ENCODE peak calls at places on chromosome 18, in eight cellular contexts. One of them, this sample, is unnamed.

GRCh38 chr18:57660961-57661360 is 39.3 kb upstream of the NARS1 start:
- DNase-seq in hippocampal formation: no peak
- DNase-seq in epithelial cell of esophagus: no peak
- DNase-seq in effector memory CD8-positive, alpha-beta T cell: no peak
- DNase-seq in GM03348: peak
- DNase-seq in T-helper 9 cell: no peak
- DNase-seq in stimulated activated naive CD8-positive, alpha-beta T cell treated with anti-CD3 and anti-CD28 coated beads, Interleukin-15, Interleukin-2, amounts not matched to agents 100 U/mL and 50 U/mL, for 24 hours: no peak
- DNase-seq in GM20000: no peak
- DNase-seq in this sample: peak

GRCh38 chr18:3554091-3554601 is 104.2 kb downstream of the TGIF1 start:
- DNase-seq in stimulated activated naive CD8-positive, alpha-beta T cell treated with anti-CD3 and anti-CD28 coated beads, Interleukin-15, Interleukin-2, amounts not matched to agents 100 U/mL and 50 U/mL, for 24 hours: no peak
- DNase-seq in GM03348: no peak
- DNase-seq in hippocampal formation: no peak
- DNase-seq in effector memory CD8-positive, alpha-beta T cell: no peak
- DNase-seq in epithelial cell of esophagus: no peak
- DNase-seq in GM20000: no peak
- DNase-seq in T-helper 9 cell: no peak
- DNase-seq in this sample: no peak

GRCh38 chr18:3218817-3219216 is 951 bp downstream of the MYOM1 start:
- DNase-seq in effector memory CD8-positive, alpha-beta T cell: no peak
- DNase-seq in stimulated activated naive CD8-positive, alpha-beta T cell treated with anti-CD3 and anti-CD28 coated beads, Interleukin-15, Interleukin-2, amounts not matched to agents 100 U/mL and 50 U/mL, for 24 hours: no peak
- DNase-seq in hippocampal formation: no peak
- DNase-seq in GM03348: no peak
- DNase-seq in epithelial cell of esophagus: no peak
- DNase-seq in T-helper 9 cell: no peak
- DNase-seq in GM20000: no peak
- DNase-seq in this sample: no peak

GRCh38 chr18:38801640-38802039 is 1236.0 kb upstream of the CELF4 start:
- DNase-seq in stimulated activated naive CD8-positive, alpha-beta T cell treated with anti-CD3 and anti-CD28 coated beads, Interleukin-15, Interleukin-2, amounts not matched to agents 100 U/mL and 50 U/mL, for 24 hours: no peak
- DNase-seq in effector memory CD8-positive, alpha-beta T cell: no peak
- DNase-seq in GM20000: no peak
- DNase-seq in GM03348: no peak
- DNase-seq in hippocampal formation: no peak
- DNase-seq in epithelial cell of esophagus: no peak
- DNase-seq in T-helper 9 cell: no peak
- DNase-seq in this sample: no peak

GRCh38 chr18:7684966-7685365 is 117.8 kb downstream of the PTPRM start:
- DNase-seq in hippocampal formation: no peak
- DNase-seq in GM20000: no peak
- DNase-seq in stimulated activated naive CD8-positive, alpha-beta T cell treated with anti-CD3 and anti-CD28 coated beads, Interleukin-15, Interleukin-2, amounts not matched to agents 100 U/mL and 50 U/mL, for 24 hours: no peak
- DNase-seq in GM03348: no peak
- DNase-seq in T-helper 9 cell: no peak
- DNase-seq in effector memory CD8-positive, alpha-beta T cell: no peak
- DNase-seq in epithelial cell of esophagus: peak
- DNase-seq in this sample: no peak

GRCh38 chr18:3135536-3135935 is 84.2 kb downstream of the MYOM1 start:
- DNase-seq in effector memory CD8-positive, alpha-beta T cell: no peak
- DNase-seq in stimulated activated naive CD8-positive, alpha-beta T cell treated with anti-CD3 and anti-CD28 coated beads, Interleukin-15, Interleukin-2, amounts not matched to agents 100 U/mL and 50 U/mL, for 24 hours: no peak
- DNase-seq in GM20000: no peak
- DNase-seq in T-helper 9 cell: no peak
- DNase-seq in GM03348: no peak
- DNase-seq in epithelial cell of esophagus: no peak
- DNase-seq in hippocampal formation: peak
- DNase-seq in this sample: no peak

GRCh38 chr18:48312066-48312465 is 97.1 kb downstream of the ZBTB7C start:
- DNase-seq in GM03348: no peak
- DNase-seq in hippocampal formation: no peak
- DNase-seq in GM20000: no peak
- DNase-seq in stimulated activated naive CD8-positive, alpha-beta T cell treated with anti-CD3 and anti-CD28 coated beads, Interleukin-15, Interleukin-2, amounts not matched to agents 100 U/mL and 50 U/mL, for 24 hours: no peak
- DNase-seq in T-helper 9 cell: no peak
- DNase-seq in epithelial cell of esophagus: peak
- DNase-seq in effector memory CD8-positive, alpha-beta T cell: no peak
- DNase-seq in this sample: no peak

GRCh38 chr18:28041366-28041765 is 135.6 kb downstream of the CDH2 start:
- DNase-seq in T-helper 9 cell: no peak
- DNase-seq in GM03348: peak
- DNase-seq in hippocampal formation: no peak
- DNase-seq in epithelial cell of esophagus: no peak
- DNase-seq in effector memory CD8-positive, alpha-beta T cell: no peak
- DNase-seq in stimulated activated naive CD8-positive, alpha-beta T cell treated with anti-CD3 and anti-CD28 coated beads, Interleukin-15, Interleukin-2, amounts not matched to agents 100 U/mL and 50 U/mL, for 24 hours: no peak
- DNase-seq in GM20000: no peak
- DNase-seq in this sample: peak

GRCh38 chr18:46474487-46475366 is 182.3 kb downstream of the LOXHD1 start:
- DNase-seq in GM20000: no peak
- DNase-seq in GM03348: no peak
- DNase-seq in epithelial cell of esophagus: no peak
- DNase-seq in T-helper 9 cell: no peak
- DNase-seq in effector memory CD8-positive, alpha-beta T cell: no peak
- DNase-seq in stimulated activated naive CD8-positive, alpha-beta T cell treated with anti-CD3 and anti-CD28 coated beads, Interleukin-15, Interleukin-2, amounts not matched to agents 100 U/mL and 50 U/mL, for 24 hours: no peak
- DNase-seq in hippocampal formation: no peak
- DNase-seq in this sample: no peak

GRCh38 chr18:48662021-48662661 is 123.3 kb downstream of the CTIF start:
- DNase-seq in epithelial cell of esophagus: peak
- DNase-seq in stimulated activated naive CD8-positive, alpha-beta T cell treated with anti-CD3 and anti-CD28 coated beads, Interleukin-15, Interleukin-2, amounts not matched to agents 100 U/mL and 50 U/mL, for 24 hours: no peak
- DNase-seq in GM03348: peak
- DNase-seq in GM20000: no peak
- DNase-seq in hippocampal formation: no peak
- DNase-seq in effector memory CD8-positive, alpha-beta T cell: no peak
- DNase-seq in T-helper 9 cell: no peak
- DNase-seq in this sample: peak

GRCh38 chr18:49730951-49731391 is 82.4 kb downstream of the ACAA2 start:
- DNase-seq in GM20000: no peak
- DNase-seq in T-helper 9 cell: no peak
- DNase-seq in epithelial cell of esophagus: no peak
- DNase-seq in stimulated activated naive CD8-positive, alpha-beta T cell treated with anti-CD3 and anti-CD28 coated beads, Interleukin-15, Interleukin-2, amounts not matched to agents 100 U/mL and 50 U/mL, for 24 hours: no peak
- DNase-seq in effector memory CD8-positive, alpha-beta T cell: no peak
- DNase-seq in GM03348: no peak
- DNase-seq in hippocampal formation: no peak
- DNase-seq in this sample: no peak

GRCh38 chr18:57589162-57589561 is 2.7 kb upstream of the FECH start:
- DNase-seq in epithelial cell of esophagus: no peak
- DNase-seq in GM03348: no peak
- DNase-seq in T-helper 9 cell: no peak
- DNase-seq in hippocampal formation: no peak
- DNase-seq in GM20000: no peak
- DNase-seq in stimulated activated naive CD8-positive, alpha-beta T cell treated with anti-CD3 and anti-CD28 coated beads, Interleukin-15, Interleukin-2, amounts not matched to agents 100 U/mL and 50 U/mL, for 24 hours: no peak
- DNase-seq in effector memory CD8-positive, alpha-beta T cell: no peak
- DNase-seq in this sample: no peak

GRCh38 chr18:23998811-23999210 is 15.7 kb upstream of the TTC39C start:
- DNase-seq in GM03348: no peak
- DNase-seq in stimulated activated naive CD8-positive, alpha-beta T cell treated with anti-CD3 and anti-CD28 coated beads, Interleukin-15, Interleukin-2, amounts not matched to agents 100 U/mL and 50 U/mL, for 24 hours: no peak
- DNase-seq in epithelial cell of esophagus: peak
- DNase-seq in GM20000: no peak
- DNase-seq in T-helper 9 cell: no peak
- DNase-seq in hippocampal formation: no peak
- DNase-seq in effector memory CD8-positive, alpha-beta T cell: no peak
- DNase-seq in this sample: no peak

GRCh38 chr18:56083889-56084288 is 495.9 kb upstream of the TCF4 start:
- DNase-seq in GM03348: no peak
- DNase-seq in GM20000: no peak
- DNase-seq in T-helper 9 cell: no peak
- DNase-seq in hippocampal formation: no peak
- DNase-seq in epithelial cell of esophagus: no peak
- DNase-seq in effector memory CD8-positive, alpha-beta T cell: no peak
- DNase-seq in stimulated activated naive CD8-positive, alpha-beta T cell treated with anti-CD3 and anti-CD28 coated beads, Interleukin-15, Interleukin-2, amounts not matched to agents 100 U/mL and 50 U/mL, for 24 hours: no peak
- DNase-seq in this sample: no peak

GRCh38 chr18:36680042-36680441 is 148.8 kb downstream of the TPGS2 start:
- DNase-seq in T-helper 9 cell: no peak
- DNase-seq in epithelial cell of esophagus: peak
- DNase-seq in GM20000: no peak
- DNase-seq in hippocampal formation: no peak
- DNase-seq in GM03348: no peak
- DNase-seq in stimulated activated naive CD8-positive, alpha-beta T cell treated with anti-CD3 and anti-CD28 coated beads, Interleukin-15, Interleukin-2, amounts not matched to agents 100 U/mL and 50 U/mL, for 24 hours: no peak
- DNase-seq in effector memory CD8-positive, alpha-beta T cell: no peak
- DNase-seq in this sample: no peak

GRCh38 chr18:50665015-50665414 is 105.1 kb downstream of the MAPK4 start:
- DNase-seq in hippocampal formation: no peak
- DNase-seq in GM03348: no peak
- DNase-seq in T-helper 9 cell: no peak
- DNase-seq in GM20000: no peak
- DNase-seq in stimulated activated naive CD8-positive, alpha-beta T cell treated with anti-CD3 and anti-CD28 coated beads, Interleukin-15, Interleukin-2, amounts not matched to agents 100 U/mL and 50 U/mL, for 24 hours: no peak
- DNase-seq in epithelial cell of esophagus: no peak
- DNase-seq in effector memory CD8-positive, alpha-beta T cell: no peak
- DNase-seq in this sample: no peak

GRCh38 chr18:63299837-63300787 is 19.5 kb downstream of the BCL2 start:
- DNase-seq in stimulated activated naive CD8-positive, alpha-beta T cell treated with anti-CD3 and anti-CD28 coated beads, Interleukin-15, Interleukin-2, amounts not matched to agents 100 U/mL and 50 U/mL, for 24 hours: peak
- DNase-seq in epithelial cell of esophagus: no peak
- DNase-seq in T-helper 9 cell: no peak
- DNase-seq in hippocampal formation: no peak
- DNase-seq in GM03348: no peak
- DNase-seq in effector memory CD8-positive, alpha-beta T cell: no peak
- DNase-seq in GM20000: peak
- DNase-seq in this sample: no peak

GRCh38 chr18:10051877-10052631 is 138.2 kb downstream of the VAPA start:
- DNase-seq in epithelial cell of esophagus: no peak
- DNase-seq in T-helper 9 cell: no peak
- DNase-seq in GM20000: no peak
- DNase-seq in effector memory CD8-positive, alpha-beta T cell: no peak
- DNase-seq in hippocampal formation: peak
- DNase-seq in GM03348: no peak
- DNase-seq in stimulated activated naive CD8-positive, alpha-beta T cell treated with anti-CD3 and anti-CD28 coated beads, Interleukin-15, Interleukin-2, amounts not matched to agents 100 U/mL and 50 U/mL, for 24 hours: no peak
- DNase-seq in this sample: peak

GRCh38 chr18:48863432-48864065 is 87.2 kb downstream of the SMAD7 start:
- DNase-seq in GM20000: no peak
- DNase-seq in effector memory CD8-positive, alpha-beta T cell: no peak
- DNase-seq in stimulated activated naive CD8-positive, alpha-beta T cell treated with anti-CD3 and anti-CD28 coated beads, Interleukin-15, Interleukin-2, amounts not matched to agents 100 U/mL and 50 U/mL, for 24 hours: no peak
- DNase-seq in hippocampal formation: no peak
- DNase-seq in T-helper 9 cell: no peak
- DNase-seq in GM03348: no peak
- DNase-seq in epithelial cell of esophagus: no peak
- DNase-seq in this sample: no peak

GRCh38 chr18:9814431-9814830 is 71.3 kb upstream of the TXNDC2 start:
- DNase-seq in hippocampal formation: no peak
- DNase-seq in stimulated activated naive CD8-positive, alpha-beta T cell treated with anti-CD3 and anti-CD28 coated beads, Interleukin-15, Interleukin-2, amounts not matched to agents 100 U/mL and 50 U/mL, for 24 hours: no peak
- DNase-seq in GM03348: peak
- DNase-seq in epithelial cell of esophagus: peak
- DNase-seq in T-helper 9 cell: no peak
- DNase-seq in GM20000: no peak
- DNase-seq in effector memory CD8-positive, alpha-beta T cell: no peak
- DNase-seq in this sample: peak

GRCh38 chr18:58803978-58804377 is 60.7 kb upstream of the ZNF532 start:
- DNase-seq in GM03348: no peak
- DNase-seq in GM20000: no peak
- DNase-seq in effector memory CD8-positive, alpha-beta T cell: no peak
- DNase-seq in stimulated activated naive CD8-positive, alpha-beta T cell treated with anti-CD3 and anti-CD28 coated beads, Interleukin-15, Interleukin-2, amounts not matched to agents 100 U/mL and 50 U/mL, for 24 hours: no peak
- DNase-seq in T-helper 9 cell: no peak
- DNase-seq in hippocampal formation: no peak
- DNase-seq in epithelial cell of esophagus: no peak
- DNase-seq in this sample: no peak

GRCh38 chr18:49123431-49123830 is 172.7 kb upstream of the SMAD7 start:
- DNase-seq in effector memory CD8-positive, alpha-beta T cell: no peak
- DNase-seq in GM03348: peak
- DNase-seq in GM20000: no peak
- DNase-seq in epithelial cell of esophagus: no peak
- DNase-seq in T-helper 9 cell: no peak
- DNase-seq in hippocampal formation: no peak
- DNase-seq in stimulated activated naive CD8-positive, alpha-beta T cell treated with anti-CD3 and anti-CD28 coated beads, Interleukin-15, Interleukin-2, amounts not matched to agents 100 U/mL and 50 U/mL, for 24 hours: no peak
- DNase-seq in this sample: no peak

GRCh38 chr18:4758980-4759379 is 303.9 kb upstream of the DLGAP1 start:
- DNase-seq in stimulated activated naive CD8-positive, alpha-beta T cell treated with anti-CD3 and anti-CD28 coated beads, Interleukin-15, Interleukin-2, amounts not matched to agents 100 U/mL and 50 U/mL, for 24 hours: no peak
- DNase-seq in epithelial cell of esophagus: no peak
- DNase-seq in T-helper 9 cell: no peak
- DNase-seq in GM03348: no peak
- DNase-seq in hippocampal formation: no peak
- DNase-seq in GM20000: no peak
- DNase-seq in effector memory CD8-positive, alpha-beta T cell: no peak
- DNase-seq in this sample: no peak

GRCh38 chr18:7898181-7898580 is 331.1 kb downstream of the PTPRM start:
- DNase-seq in stimulated activated naive CD8-positive, alpha-beta T cell treated with anti-CD3 and anti-CD28 coated beads, Interleukin-15, Interleukin-2, amounts not matched to agents 100 U/mL and 50 U/mL, for 24 hours: no peak
- DNase-seq in GM03348: no peak
- DNase-seq in effector memory CD8-positive, alpha-beta T cell: no peak
- DNase-seq in GM20000: no peak
- DNase-seq in hippocampal formation: no peak
- DNase-seq in T-helper 9 cell: no peak
- DNase-seq in epithelial cell of esophagus: peak
- DNase-seq in this sample: no peak

GRCh38 chr18:25111382-25112070 is 240.4 kb downstream of the ZNF521 start:
- DNase-seq in epithelial cell of esophagus: no peak
- DNase-seq in T-helper 9 cell: no peak
- DNase-seq in stimulated activated naive CD8-positive, alpha-beta T cell treated with anti-CD3 and anti-CD28 coated beads, Interleukin-15, Interleukin-2, amounts not matched to agents 100 U/mL and 50 U/mL, for 24 hours: no peak
- DNase-seq in effector memory CD8-positive, alpha-beta T cell: no peak
- DNase-seq in GM03348: no peak
- DNase-seq in hippocampal formation: no peak
- DNase-seq in GM20000: no peak
- DNase-seq in this sample: no peak

GRCh38 chr18:43534511-43534910 is 257.2 kb upstream of the SYT4 start:
- DNase-seq in epithelial cell of esophagus: peak
- DNase-seq in stimulated activated naive CD8-positive, alpha-beta T cell treated with anti-CD3 and anti-CD28 coated beads, Interleukin-15, Interleukin-2, amounts not matched to agents 100 U/mL and 50 U/mL, for 24 hours: no peak
- DNase-seq in GM20000: no peak
- DNase-seq in hippocampal formation: no peak
- DNase-seq in GM03348: peak
- DNase-seq in effector memory CD8-positive, alpha-beta T cell: no peak
- DNase-seq in T-helper 9 cell: no peak
- DNase-seq in this sample: no peak

GRCh38 chr18:79942786-79943607 is 8.5 kb downstream of the SLC66A2 start:
- DNase-seq in hippocampal formation: no peak
- DNase-seq in epithelial cell of esophagus: no peak
- DNase-seq in GM20000: no peak
- DNase-seq in T-helper 9 cell: no peak
- DNase-seq in effector memory CD8-positive, alpha-beta T cell: no peak
- DNase-seq in GM03348: no peak
- DNase-seq in stimulated activated naive CD8-positive, alpha-beta T cell treated with anti-CD3 and anti-CD28 coated beads, Interleukin-15, Interleukin-2, amounts not matched to agents 100 U/mL and 50 U/mL, for 24 hours: no peak
- DNase-seq in this sample: no peak

GRCh38 chr18:63297678-63298392 is 21.7 kb downstream of the BCL2 start:
- DNase-seq in T-helper 9 cell: no peak
- DNase-seq in GM20000: no peak
- DNase-seq in epithelial cell of esophagus: no peak
- DNase-seq in effector memory CD8-positive, alpha-beta T cell: no peak
- DNase-seq in stimulated activated naive CD8-positive, alpha-beta T cell treated with anti-CD3 and anti-CD28 coated beads, Interleukin-15, Interleukin-2, amounts not matched to agents 100 U/mL and 50 U/mL, for 24 hours: no peak
- DNase-seq in GM03348: no peak
- DNase-seq in hippocampal formation: peak
- DNase-seq in this sample: no peak

GRCh38 chr18:292271-292670 is 24.4 kb upstream of the THOC1 start:
- DNase-seq in GM20000: no peak
- DNase-seq in epithelial cell of esophagus: no peak
- DNase-seq in effector memory CD8-positive, alpha-beta T cell: no peak
- DNase-seq in hippocampal formation: no peak
- DNase-seq in GM03348: no peak
- DNase-seq in stimulated activated naive CD8-positive, alpha-beta T cell treated with anti-CD3 and anti-CD28 coated beads, Interleukin-15, Interleukin-2, amounts not matched to agents 100 U/mL and 50 U/mL, for 24 hours: no peak
- DNase-seq in T-helper 9 cell: no peak
- DNase-seq in this sample: no peak

GRCh38 chr18:61549411-61549810 is 216.2 kb downstream of the CDH20 start:
- DNase-seq in epithelial cell of esophagus: no peak
- DNase-seq in GM20000: no peak
- DNase-seq in GM03348: no peak
- DNase-seq in T-helper 9 cell: no peak
- DNase-seq in stimulated activated naive CD8-positive, alpha-beta T cell treated with anti-CD3 and anti-CD28 coated beads, Interleukin-15, Interleukin-2, amounts not matched to agents 100 U/mL and 50 U/mL, for 24 hours: no peak
- DNase-seq in effector memory CD8-positive, alpha-beta T cell: no peak
- DNase-seq in hippocampal formation: no peak
- DNase-seq in this sample: no peak

GRCh38 chr18:55353806-55354205 is 234.2 kb downstream of the TCF4 start:
- DNase-seq in effector memory CD8-positive, alpha-beta T cell: no peak
- DNase-seq in GM20000: no peak
- DNase-seq in T-helper 9 cell: no peak
- DNase-seq in epithelial cell of esophagus: no peak
- DNase-seq in GM03348: peak
- DNase-seq in hippocampal formation: no peak
- DNase-seq in stimulated activated naive CD8-positive, alpha-beta T cell treated with anti-CD3 and anti-CD28 coated beads, Interleukin-15, Interleukin-2, amounts not matched to agents 100 U/mL and 50 U/mL, for 24 hours: no peak
- DNase-seq in this sample: peak

GRCh38 chr18:12327510-12328178 is 19.6 kb downstream of the TUBB6 start:
- DNase-seq in hippocampal formation: peak
- DNase-seq in GM03348: peak
- DNase-seq in epithelial cell of esophagus: peak
- DNase-seq in effector memory CD8-positive, alpha-beta T cell: peak
- DNase-seq in stimulated activated naive CD8-positive, alpha-beta T cell treated with anti-CD3 and anti-CD28 coated beads, Interleukin-15, Interleukin-2, amounts not matched to agents 100 U/mL and 50 U/mL, for 24 hours: peak
- DNase-seq in T-helper 9 cell: peak
- DNase-seq in GM20000: peak
- DNase-seq in this sample: peak

GRCh38 chr18:23853448-23854210 is 160.9 kb upstream of the TTC39C start:
- DNase-seq in GM20000: no peak
- DNase-seq in hippocampal formation: no peak
- DNase-seq in stimulated activated naive CD8-positive, alpha-beta T cell treated with anti-CD3 and anti-CD28 coated beads, Interleukin-15, Interleukin-2, amounts not matched to agents 100 U/mL and 50 U/mL, for 24 hours: no peak
- DNase-seq in GM03348: no peak
- DNase-seq in T-helper 9 cell: no peak
- DNase-seq in effector memory CD8-positive, alpha-beta T cell: no peak
- DNase-seq in epithelial cell of esophagus: no peak
- DNase-seq in this sample: peak

GRCh38 chr18:79597176-79598045 is 82.2 kb upstream of the CTDP1 start:
- DNase-seq in GM03348: no peak
- DNase-seq in T-helper 9 cell: no peak
- DNase-seq in epithelial cell of esophagus: no peak
- DNase-seq in effector memory CD8-positive, alpha-beta T cell: no peak
- DNase-seq in stimulated activated naive CD8-positive, alpha-beta T cell treated with anti-CD3 and anti-CD28 coated beads, Interleukin-15, Interleukin-2, amounts not matched to agents 100 U/mL and 50 U/mL, for 24 hours: no peak
- DNase-seq in GM20000: no peak
- DNase-seq in hippocampal formation: no peak
- DNase-seq in this sample: no peak